ENCODE peak calls at places on chromosomes 4 and X, in five cellular contexts. X is A549; N is MM.1S; A is endothelial cell of umbilical vein; L is CD4-positive, alpha-beta memory T cell. D is an unnamed sample.

GRCh38 chrX:11929476-11929875 is 171.4 kb downstream of the MSL3 start:
- DNase-seq in X (no peak), N (no peak), A (peak; percentile 5), L (no peak), D (no peak)

GRCh38 chr4:73777612-73778011 is 37.2 kb downstream of the CXCL8 start:
- DNase-seq in X (no peak), N (no peak), A (peak; percentile 46), L (no peak), D (no peak)

GRCh38 chrX:9644335-9644734 is 121.3 kb downstream of the GPR143 start:
- DNase-seq in X (no peak), N (no peak), A (no peak), L (peak; percentile 45), D (peak; percentile 83)

GRCh38 chr4:72430050-72430449 is 139.0 kb downstream of the ADAMTS3 start:
- DNase-seq in X (no peak), N (no peak), A (no peak), L (no peak), D (no peak)

GRCh38 chrX:10033360-10034007 is 66.3 kb downstream of the CLDN34 start:
- DNase-seq in X (peak; percentile 73), N (no peak), A (no peak), L (no peak), D (no peak)

GRCh38 chr4:103008875-103009729 is 10.4 kb downstream of the SLC9B1 start:
- DNase-seq in X (peak; percentile 70), N (peak; percentile 72), A (peak; percentile 76), L (peak; percentile 59), D (peak; percentile 71)

GRCh38 chrX:50067435-50068292 is 133.1 kb downstream of the AKAP4 start:
- DNase-seq in X (peak; percentile 26), N (no peak), A (peak; percentile 1), L (no peak), D (no peak)

GRCh38 chr4:162952232-162952631 is 214.5 kb downstream of the NAF1 start:
- DNase-seq in X (no peak), N (no peak), A (no peak), L (no peak), D (no peak)

GRCh38 chr4:111542056-111542455 is 603.2 kb upstream of the FAM241A start:
- DNase-seq in X (no peak), N (no peak), A (no peak), L (no peak), D (no peak)

GRCh38 chrX:86507337-86507736 is 359.1 kb downstream of the DACH2 start:
- DNase-seq in X (no peak), N (no peak), A (no peak), L (no peak), D (no peak)

GRCh38 chrX:24842486-24842885 is 148.8 kb downstream of the POLA1 start:
- DNase-seq in X (no peak), N (no peak), A (no peak), L (no peak), D (no peak)

GRCh38 chrX:96770315-96770714 is 85.7 kb downstream of the DIAPH2 start:
- DNase-seq in X (peak; percentile 5), N (peak; percentile 11), A (peak; percentile 9), L (peak; percentile 3), D (no peak)

GRCh38 chrX:41421071-41421729 is 25.9 kb upstream of the NYX start:
- DNase-seq in X (no peak), N (no peak), A (no peak), L (no peak), D (no peak)
- H3K4me3 ChIP-seq in X (no peak overlapping the region), N (no peak overlapping the region), A (no peak overlapping the region), L (no peak overlapping the region), D (no peak overlapping the region)

DNA sequence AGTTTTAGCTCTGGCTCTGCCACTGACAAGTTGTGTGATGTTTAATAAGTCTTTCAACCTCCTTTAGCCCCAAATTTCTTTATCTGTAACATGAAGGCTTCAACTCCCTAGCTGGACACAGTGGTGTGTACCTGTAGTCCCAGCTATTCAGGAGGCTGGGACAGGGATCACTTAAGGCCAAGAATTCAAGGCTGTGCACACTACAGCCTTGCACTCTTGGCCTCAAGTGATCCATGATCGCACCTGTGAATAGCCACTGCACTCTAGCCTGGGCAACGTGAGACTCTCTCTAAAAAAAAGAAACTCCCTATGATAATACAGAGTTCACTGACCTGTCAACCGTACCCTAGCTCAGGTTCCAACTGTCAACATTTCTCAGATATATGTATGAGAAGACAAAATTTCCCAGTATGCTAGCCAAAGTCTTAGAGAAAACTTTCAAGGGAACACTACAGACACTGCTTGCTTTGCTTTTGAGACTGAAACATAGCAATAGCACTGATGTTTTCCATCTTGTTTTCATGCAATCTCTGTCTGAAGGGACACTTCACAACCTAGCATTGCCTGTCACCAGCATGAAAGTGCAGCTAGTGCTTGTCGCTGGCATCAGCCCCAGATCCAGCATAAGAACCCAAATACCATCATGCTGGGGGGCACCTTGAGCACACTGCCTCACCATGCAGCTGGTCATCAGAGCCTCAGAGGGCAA is 51.6 kb upstream of the PTPN13 start:
- DNase-seq in X (no peak), N (no peak), A (no peak), L (no peak), D (no peak)
- H3K4me3 ChIP-seq in X (no peak overlapping the region), N (no peak overlapping the region), A (no peak overlapping the region), L (no peak overlapping the region), D (no peak overlapping the region)

GRCh38 chrX:39900788-39901170 is 197.0 kb downstream of the BCOR start:
- DNase-seq in X (no peak), N (no peak), A (no peak), L (no peak), D (no peak)
- H3K4me3 ChIP-seq in X (no peak overlapping the region), N (no peak overlapping the region), A (no peak overlapping the region), L (no peak overlapping the region), D (no peak overlapping the region)

GRCh38 chr4:3880595-3881120 is 114.5 kb downstream of the ADRA2C start:
- DNase-seq in X (peak; percentile 57), N (peak; percentile 64), A (peak; percentile 55), L (peak; percentile 57), D (peak; percentile 43)
- H3K4me3 ChIP-seq in X (no peak overlapping the region), N (no peak overlapping the region), A (no peak overlapping the region), L (no peak overlapping the region), D (no peak overlapping the region)

GRCh38 chr4:24067781-24068193 is 177.9 kb upstream of the PPARGC1A start:
- DNase-seq in X (peak; percentile 2), N (no peak), A (no peak), L (no peak), D (no peak)
- H3K4me3 ChIP-seq in X (no peak overlapping the region), N (no peak overlapping the region), A (no peak overlapping the region), L (no peak overlapping the region), D (no peak overlapping the region)

GRCh38 chr4:89482926-89483595 is 175.5 kb upstream of the GPRIN3 start:
- DNase-seq in X (no peak), N (no peak), A (peak; percentile 61), L (no peak), D (no peak)

GRCh38 chr4:89486673-89487072 is 179.1 kb upstream of the GPRIN3 start:
- DNase-seq in X (no peak), N (no peak), A (no peak), L (no peak), D (no peak)

GRCh38 chr4:89486042-89486441 is 178.4 kb upstream of the GPRIN3 start:
- DNase-seq in X (peak; percentile 22), N (peak; percentile 16), A (peak; percentile 86), L (no peak), D (peak; percentile 5)

GRCh38 chr4:89482248-89482647 is 174.6 kb upstream of the GPRIN3 start:
- DNase-seq in X (peak; percentile 71), N (peak; percentile 49), A (peak; percentile 88), L (no peak), D (peak; percentile 6)
- H3K4me3 ChIP-seq in X (no peak overlapping the region), N (no peak overlapping the region), A (no peak overlapping the region), L (no peak overlapping the region), D (no peak overlapping the region)

DNA sequence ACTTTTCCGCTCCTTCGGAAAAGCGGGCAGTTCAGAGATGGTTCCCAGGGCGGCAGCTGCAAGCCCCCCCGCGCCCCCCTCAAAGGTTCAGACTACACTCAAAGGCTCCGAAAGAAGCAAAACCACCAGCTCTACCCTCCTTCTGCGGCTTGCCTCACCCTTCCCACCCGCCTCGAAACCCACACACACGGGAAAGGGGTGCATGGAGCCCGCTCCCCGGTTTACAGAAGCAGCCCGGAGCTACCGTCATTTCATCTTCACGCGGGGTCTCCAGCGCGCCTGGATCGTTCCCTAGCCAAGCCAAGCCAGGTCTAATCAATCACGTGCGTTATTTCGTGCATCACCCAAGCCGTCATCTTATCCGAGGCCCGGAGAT is 1.2 kb downstream of the NLGN4X start:
- DNase-seq in X (no peak), N (no peak), A (no peak), L (no peak), D (no peak)
- H3K4me3 ChIP-seq in X (no peak overlapping the region), N (peak overlapping the region; percentile 72), A (no peak overlapping the region), L (no peak overlapping the region), D (no peak overlapping the region)

D was measured in Jurkat, Clone E6-1.